ENCODE peak calls at places on chromosomes 1 and 21, in six cellular contexts. W is endothelial cell of umbilical vein, F is A549, S is NB4, C is K562, P is HepG2. L is an unnamed sample.

GRCh38 chr1:107572674-107573205 is 392.2 kb downstream of the VAV3 start:
- DNase-seq in W (no peak), F (peak), S (no peak), C (no peak), P (no peak), L (no peak)

GRCh38 chr1:32716312-32717126 is 13.9 kb upstream of the SYNC start:
- DNase-seq in W (no peak), F (peak), S (peak), C (peak), P (peak), L (no peak)

GRCh38 chr1:212518188-212518951 is 85.7 kb downstream of the NENF start:
- DNase-seq in W (no peak), F (peak), S (no peak), C (no peak), P (peak), L (no peak)

GRCh38 chr1:29325675-29326074 is 89.4 kb downstream of the PTPRU start:
- DNase-seq in W (no peak), F (no peak), S (no peak), C (no peak), P (no peak), L (no peak)

GRCh38 chr1:217630711-217631591 is at the start of the genes GPATCH2 and SPATA17:
- DNase-seq in W (peak), F (peak), S (peak), C (peak), P (peak), L (peak)

GRCh38 chr21:45383111-45383614 is 21.8 kb upstream of the COL18A1 start:
- DNase-seq in W (no peak), F (no peak), S (no peak), C (peak), P (peak), L (no peak)

GRCh38 chr1:46812996-46813857 is 14.4 kb downstream of the CYP4B1 start:
- DNase-seq in W (no peak), F (no peak), S (no peak), C (no peak), P (no peak), L (no peak)

GRCh38 chr21:32412162-32412997 is at the start of gene EVA1C:
- DNase-seq in W (peak), F (peak), S (no peak), C (peak), P (no peak), L (no peak)

GRCh38 chr1:221881805-221882581 is 140.1 kb upstream of the DUSP10 start:
- DNase-seq in W (no peak), F (no peak), S (no peak), C (no peak), P (no peak), L (no peak)

GRCh38 chr21:16086936-16087335 is 357.2 kb downstream of the USP25 start:
- DNase-seq in W (no peak), F (no peak), S (no peak), C (no peak), P (no peak), L (no peak)

GRCh38 chr1:165403835-165404482 is 41.0 kb downstream of the RXRG start:
- DNase-seq in W (peak), F (peak), S (peak), C (peak), P (peak), L (no peak)

GRCh38 chr1:154186177-154186576 is 5.7 kb downstream of the TPM3 start:
- DNase-seq in W (peak), F (peak), S (peak), C (peak), P (peak), L (no peak)

GRCh38 chr1:36768486-36769178 is 265.7 kb downstream of the GRIK3 start:
- DNase-seq in W (no peak), F (no peak), S (no peak), C (no peak), P (no peak), L (no peak)

DNA sequence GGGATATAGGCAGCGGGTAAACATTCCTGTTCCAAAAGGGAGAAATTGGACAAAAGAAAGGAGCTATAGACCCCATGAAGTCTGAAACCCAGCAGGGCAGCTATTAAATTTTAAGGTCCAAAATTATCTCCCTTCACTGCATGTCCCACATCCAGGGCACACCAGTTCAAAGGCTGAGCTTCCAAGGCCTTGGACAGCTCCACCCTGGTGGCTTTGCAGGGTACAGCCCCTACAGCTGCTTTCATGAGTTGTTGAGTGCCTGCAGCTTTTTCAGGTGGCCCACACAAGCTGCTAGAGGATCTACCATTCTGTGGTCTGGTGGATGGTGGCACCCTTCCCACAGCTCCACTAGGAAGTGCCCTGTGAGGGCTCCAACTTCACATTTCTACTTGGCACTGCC is 662.5 kb upstream of the PKN2 start:
- DNase-seq in W (no peak), F (no peak), S (no peak), C (no peak), P (no peak), L (no peak)
- TF ChIP-seq MYC in W (no peak), F (no peak), S (no peak), C (no peak), P (no peak), L (no peak)

GRCh38 chr21:17784604-17785402 is 34.4 kb downstream of the C21orf91 start:
- DNase-seq in W (no peak), F (no peak), S (peak), C (no peak), P (no peak), L (peak)
- TF ChIP-seq MYC in W (no peak), F (no peak), S (no peak), C (no peak), P (no peak), L (no peak)

DNA sequence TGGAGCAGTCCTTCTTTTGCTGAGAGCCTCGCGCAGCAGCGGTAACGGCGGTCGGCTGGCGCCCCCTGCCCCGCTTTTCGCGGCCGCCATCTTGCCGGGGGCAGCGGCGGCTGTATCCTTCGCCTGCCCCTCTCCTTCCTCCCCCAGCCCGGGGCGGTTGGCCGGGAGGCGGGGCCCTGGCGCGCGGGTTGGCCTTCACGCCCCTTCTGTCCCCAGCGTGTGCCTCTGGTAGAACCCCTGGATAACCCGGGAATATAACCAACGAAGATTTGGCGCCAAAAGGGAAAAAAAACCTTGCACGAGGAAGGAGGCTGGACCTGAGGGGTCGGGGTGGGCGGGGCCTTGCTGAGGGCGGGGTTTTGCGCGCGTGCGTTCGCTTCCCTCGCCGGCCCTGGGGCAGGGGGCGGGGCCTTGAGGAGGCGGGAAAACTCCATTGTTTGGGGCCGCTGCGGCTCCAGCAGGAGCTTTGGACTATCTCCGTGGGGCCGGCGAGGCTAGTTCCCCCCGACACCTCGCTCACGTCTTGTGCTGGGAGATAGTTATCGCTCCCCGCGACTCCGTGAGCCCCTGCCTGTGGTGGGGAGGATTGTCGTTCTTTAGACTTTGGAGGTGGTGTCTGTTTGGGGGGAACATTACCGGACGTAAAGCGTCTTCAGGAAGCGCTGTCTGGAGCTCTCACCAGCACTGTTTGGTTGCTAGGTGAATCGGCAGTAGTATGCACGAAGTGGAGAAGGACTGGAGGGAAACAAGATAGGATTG is 689 bp downstream of the NASP start:
- DNase-seq in W (peak), F (peak), S (peak), C (peak), P (peak), L (peak)
- TF ChIP-seq MYC in W (no peak), F (no peak), S (no peak), C (no peak), P (peak), L (no peak)

DNA sequence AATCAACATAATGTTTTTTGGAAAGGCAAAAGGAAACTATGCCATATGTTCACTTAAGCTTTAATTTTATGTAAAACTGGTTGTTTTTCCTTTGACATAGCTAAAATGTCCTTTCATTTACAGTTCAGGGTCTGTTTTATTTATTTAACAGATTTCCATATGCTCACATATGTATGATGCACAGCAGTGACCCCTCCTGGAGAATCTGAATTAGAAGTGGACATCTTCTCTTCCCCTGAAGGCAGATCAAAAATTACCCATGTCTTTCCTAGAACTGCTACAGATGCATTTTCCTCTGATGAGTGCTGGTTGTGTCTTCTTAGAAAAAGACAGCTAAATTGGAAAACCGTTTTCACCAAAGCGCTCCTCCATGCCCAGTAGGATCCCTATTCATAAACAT is 143.6 kb upstream of the USH2A start:
- DNase-seq in W (no peak), F (peak), S (peak), C (no peak), P (no peak), L (no peak)
- TF ChIP-seq MYC in W (no peak), F (no peak), S (no peak), C (no peak), P (no peak), L (no peak)

DNA sequence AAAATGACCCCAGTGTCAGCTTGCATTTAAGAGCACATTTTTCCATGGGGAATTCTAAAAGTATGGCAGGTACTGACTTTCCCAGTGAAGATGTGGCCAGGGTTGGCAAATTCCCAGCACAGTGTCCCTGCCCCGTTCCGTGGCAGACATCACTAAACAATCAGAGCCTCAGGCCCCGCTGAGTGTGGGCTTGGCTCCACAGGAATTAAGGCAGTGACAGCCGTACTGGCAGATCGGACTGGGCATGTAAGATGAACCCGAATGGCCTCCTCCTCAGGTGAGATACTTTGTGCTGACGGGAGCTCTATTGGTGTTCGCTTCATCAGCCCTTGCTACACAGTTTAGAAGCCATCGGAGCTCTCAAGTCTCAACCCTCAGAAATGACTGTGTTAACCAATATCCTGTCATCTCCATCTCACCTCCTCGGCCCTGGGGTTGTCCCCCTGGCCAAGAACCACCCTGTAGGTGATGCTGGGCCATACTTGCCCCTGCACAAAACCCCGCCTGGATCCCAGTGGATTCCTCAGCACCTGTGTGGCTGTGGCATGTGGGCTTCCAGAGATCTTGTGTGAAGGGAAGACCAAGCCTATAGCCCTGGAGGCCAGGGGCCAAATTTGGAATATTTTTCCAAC is 29.0 kb upstream of the ABCG1 start:
- DNase-seq in W (no peak), F (no peak), S (no peak), C (no peak), P (no peak), L (no peak)
- TF ChIP-seq MYC in W (no peak), F (no peak), S (no peak), C (no peak), P (no peak), L (no peak)

GRCh38 chr1:75521658-75522057 is 89.3 kb downstream of the SLC44A5 start:
- DNase-seq in W (no peak), F (no peak), S (no peak), C (no peak), P (no peak), L (no peak)
- TF ChIP-seq MYC in W (no peak), F (no peak), S (no peak), C (no peak), P (no peak), L (no peak)

L was measured in GM12878.